ENCODE peak calls at places on chromosomes 4 and X, in nine cellular contexts. C is retinal pigment epithelial cell; X is Peyer's patch; W is HCT116; I is stromal cell of bone marrow; F is NT2/D1; G is RPMI7951; A is H54; N is effector memory CD8-positive, alpha-beta T cell. H is an unnamed sample.

GRCh38 chrX:18793601-18794089 is 86.2 kb downstream of the PPEF1 start:
- DNase-seq in G (peak; percentile 6), A (no peak), N (no peak), C (no peak), W (no peak), F (peak; percentile 38), I (no peak), X (no peak), H (no peak)

GRCh38 chr4:156101571-156101970 is 147.9 kb upstream of the CTSO start:
- DNase-seq in X (no peak), A (no peak), F (no peak), G (no peak), N (no peak), I (no peak), C (no peak), W (no peak), H (no peak)

GRCh38 chr4:31039382-31039781 is 319.2 kb downstream of the PCDH7 start:
- DNase-seq in W (no peak), X (no peak), G (no peak), I (no peak), C (no peak), N (no peak), A (no peak), F (no peak), H (no peak)

GRCh38 chr4:153402366-153402765 is 57.9 kb downstream of the MND1 start:
- DNase-seq in C (peak; percentile 52), X (no peak), F (no peak), I (no peak), A (no peak), N (no peak), G (no peak), W (no peak), H (no peak)

GRCh38 chr4:105155426-105155825 is 8.8 kb downstream of the TET2 start:
- DNase-seq in X (no peak), W (no peak), I (no peak), G (no peak), A (no peak), C (no peak), F (no peak), N (no peak), H (no peak)

GRCh38 chrX:119694601-119695534 is 1.9 kb upstream of the SEPTIN6 start:
- DNase-seq in W (no peak), A (no peak), F (no peak), G (no peak), X (no peak), C (no peak), N (no peak), I (no peak), H (no peak)

GRCh38 chr4:142369141-142369540 is 477.0 kb downstream of the INPP4B start:
- DNase-seq in X (no peak), N (no peak), A (no peak), G (no peak), W (no peak), F (no peak), I (no peak), C (no peak), H (no peak)

GRCh38 chrX:16804923-16805464 is 18.7 kb downstream of the TXLNG start:
- DNase-seq in G (no peak), A (no peak), C (no peak), X (no peak), I (no peak), W (no peak), N (no peak), F (no peak), H (no peak)

GRCh38 chr4:92387459-92388069 is 83.8 kb downstream of the GRID2 start:
- DNase-seq in N (no peak), G (peak; percentile 20), C (no peak), W (peak; percentile 68), A (no peak), X (no peak), F (peak; percentile 28), I (peak; percentile 11), H (peak; percentile 26)

GRCh38 chrX:120000490-120001246 is 57.1 kb upstream of the NKAP start:
- DNase-seq in G (no peak), N (no peak), F (no peak), A (no peak), I (no peak), X (no peak), C (peak; percentile 14), W (no peak), H (no peak)

GRCh38 chrX:72041901-72042859 is 89.5 kb downstream of the RTL5 start:
- DNase-seq in G (no peak), I (no peak), N (no peak), F (no peak), W (no peak), X (peak; percentile 31), A (no peak), C (no peak), H (no peak)

GRCh38 chr4:138952405-138952804 is 63.2 kb upstream of the NOCT start:
- DNase-seq in W (no peak), C (peak; percentile 12), A (peak; percentile 8), N (no peak), X (no peak), G (no peak), I (no peak), F (no peak), H (no peak)

GRCh38 chr4:21884615-21885014 is 64.0 kb downstream of the KCNIP4 start:
- DNase-seq in F (no peak), I (no peak), W (no peak), C (no peak), N (no peak), X (no peak), A (no peak), G (no peak), H (no peak)

GRCh38 chrX:38206036-38206435 is 14.6 kb downstream of the SRPX start:
- DNase-seq in C (no peak), G (peak; percentile 87), A (no peak), I (no peak), W (no peak), F (no peak), X (no peak), N (no peak), H (no peak)

GRCh38 chr4:128322986-128323385 is 35.4 kb upstream of the PGRMC2 start:
- DNase-seq in C (peak; percentile 55), G (peak; percentile 80), X (no peak), A (peak; percentile 19), I (no peak), N (no peak), W (no peak), F (no peak), H (peak; percentile 63)

GRCh38 chrX:33607042-33607595 is 395.8 kb upstream of the DMD start:
- DNase-seq in G (no peak), I (no peak), N (no peak), A (no peak), F (no peak), W (no peak), C (no peak), X (no peak), H (no peak)

GRCh38 chr4:110190249-110190648 is 8.2 kb downstream of the ELOVL6 start:
- DNase-seq in G (no peak), A (no peak), N (no peak), X (no peak), C (no peak), W (no peak), I (no peak), F (no peak), H (no peak)

GRCh38 chr4:166435449-166435848 is 562.4 kb downstream of the TLL1 start:
- DNase-seq in G (peak; percentile 97), W (no peak), C (no peak), X (no peak), N (no peak), A (peak; percentile 5), I (peak; percentile 25), F (no peak), H (peak; percentile 19)

H was measured in epithelial cell of proximal tubule.